ENCODE peak calls at places on chromosomes 12 and 14, in eight cellular contexts. G is breast epithelium, A is fibroblast of pulmonary artery, E is GM12878, K is activated B cell treated with CpG ODN at 0.5 μM for 24 hours, B is dorsolateral prefrontal cortex, H is HFFc6, Z is heart right ventricle. L is an unnamed sample.

GRCh38 chr12:5794156-5794555 is 150.9 kb downstream of the ANO2 start:
- DNase-seq in G (no peak), A (no peak), E (no peak), K (no peak), B (no peak), H (no peak), Z (peak), L (no peak)

GRCh38 chr12:77324763-77325468 is 259.5 kb upstream of the E2F7 start:
- DNase-seq in G (peak), A (peak), E (no peak), K (no peak), B (peak), H (peak), Z (peak), L (peak)

GRCh38 chr14:25001096-25001982 is 48.6 kb downstream of the STXBP6 start:
- DNase-seq in G (no peak), A (peak), E (no peak), K (no peak), B (no peak), H (peak), Z (no peak), L (no peak)

GRCh38 chr12:54191126-54191525 is 2.3 kb upstream of the SMUG1 start:
- DNase-seq in G (no peak), A (no peak), E (no peak), K (no peak), B (no peak), H (no peak), Z (no peak), L (no peak)

GRCh38 chr12:106178582-106178981 is 39.8 kb upstream of the NUAK1 start:
- DNase-seq in G (no peak), A (no peak), E (no peak), K (no peak), B (no peak), H (no peak), Z (no peak), L (no peak)

GRCh38 chr12:56629459-56630179 is 507 bp downstream of the BAZ2A start:
- DNase-seq in G (no peak), A (no peak), E (no peak), K (peak), B (no peak), H (no peak), Z (peak), L (peak)

GRCh38 chr14:81446279-81447007 is 46.3 kb upstream of the STON2 start:
- DNase-seq in G (no peak), A (no peak), E (no peak), K (no peak), B (no peak), H (no peak), Z (no peak), L (no peak)

GRCh38 chr12:131035268-131035681 is 81.6 kb downstream of the ADGRD1 start:
- DNase-seq in G (no peak), A (no peak), E (no peak), K (no peak), B (no peak), H (no peak), Z (no peak), L (no peak)

GRCh38 chr14:55274760-55275159 is 3.5 kb downstream of the FBXO34 start:
- DNase-seq in G (no peak), A (peak), E (no peak), K (no peak), B (no peak), H (peak), Z (no peak), L (no peak)

GRCh38 chr14:39310071-39310470 is 76.4 kb downstream of the MIA2 start:
- DNase-seq in G (no peak), A (peak), E (no peak), K (no peak), B (no peak), H (no peak), Z (no peak), L (no peak)

GRCh38 chr14:103737432-103738045 is 21.9 kb downstream of the ZFYVE21 start:
- DNase-seq in G (peak), A (no peak), E (no peak), K (no peak), B (peak), H (no peak), Z (no peak), L (no peak)

GRCh38 chr12:125734137-125734536 is 668.9 kb downstream of the AACS start:
- DNase-seq in G (no peak), A (no peak), E (no peak), K (no peak), B (no peak), H (no peak), Z (no peak), L (peak)

GRCh38 chr12:69641546-69641945 is 30.8 kb upstream of the LRRC10 start:
- DNase-seq in G (no peak), A (no peak), E (no peak), K (no peak), B (no peak), H (no peak), Z (no peak), L (no peak)

GRCh38 chr12:1836854-1837411 is 16.6 kb downstream of the LRTM2 start:
- DNase-seq in G (peak), A (no peak), E (no peak), K (no peak), B (peak), H (no peak), Z (no peak), L (no peak)

GRCh38 chr14:30525833-30526232 is 33.1 kb upstream of the G2E3 start:
- DNase-seq in G (no peak), A (no peak), E (no peak), K (no peak), B (no peak), H (peak), Z (no peak), L (peak)

GRCh38 chr14:74258705-74259035 is 19.4 kb downstream of the VSX2 start:
- DNase-seq in G (no peak), A (no peak), E (no peak), K (no peak), B (no peak), H (no peak), Z (no peak), L (no peak)

GRCh38 chr12:54981796-54982195 is 2.8 kb downstream of the TESPA1 start:
- DNase-seq in G (no peak), A (no peak), E (no peak), K (no peak), B (no peak), H (no peak), Z (no peak), L (no peak)

GRCh38 chr14:99589651-99590530 is 14.1 kb downstream of the CCDC85C start:
- DNase-seq in G (no peak), A (no peak), E (no peak), K (no peak), B (no peak), H (no peak), Z (no peak), L (no peak)

GRCh38 chr12:130775953-130776856 is 60.1 kb upstream of the RIMBP2 start:
- DNase-seq in G (no peak), A (peak), E (no peak), K (no peak), B (peak), H (peak), Z (peak), L (peak)

GRCh38 chr14:83300454-83301064 is 1766.9 kb upstream of the SEL1L start:
- DNase-seq in G (no peak), A (peak), E (no peak), K (no peak), B (no peak), H (peak), Z (no peak), L (peak)

GRCh38 chr12:124125472-124125871 is 152.5 kb downstream of the ZNF664 start:
- DNase-seq in G (no peak), A (no peak), E (peak), K (no peak), B (no peak), H (no peak), Z (no peak), L (peak)

GRCh38 chr14:69539631-69540410 is 34.9 kb downstream of the CCDC177 start:
- DNase-seq in G (no peak), A (peak), E (no peak), K (no peak), B (no peak), H (peak), Z (peak), L (peak)

GRCh38 chr12:27449011-27449410 is 2.5 kb downstream of the SMCO2 start:
- DNase-seq in G (no peak), A (no peak), E (no peak), K (no peak), B (no peak), H (no peak), Z (no peak), L (no peak)

GRCh38 chr12:47909839-47910465 is 5.2 kb upstream of the VDR start:
- DNase-seq in G (no peak), A (no peak), E (no peak), K (no peak), B (no peak), H (no peak), Z (no peak), L (peak)

GRCh38 chr12:74119811-74120362 is 417.7 kb upstream of the ATXN7L3B start:
- DNase-seq in G (no peak), A (no peak), E (no peak), K (no peak), B (no peak), H (no peak), Z (no peak), L (peak)

GRCh38 chr12:123401753-123402683 is 18.1 kb downstream of the KMT5A start:
- DNase-seq in G (no peak), A (no peak), E (no peak), K (no peak), B (no peak), H (no peak), Z (no peak), L (no peak)

DNA sequence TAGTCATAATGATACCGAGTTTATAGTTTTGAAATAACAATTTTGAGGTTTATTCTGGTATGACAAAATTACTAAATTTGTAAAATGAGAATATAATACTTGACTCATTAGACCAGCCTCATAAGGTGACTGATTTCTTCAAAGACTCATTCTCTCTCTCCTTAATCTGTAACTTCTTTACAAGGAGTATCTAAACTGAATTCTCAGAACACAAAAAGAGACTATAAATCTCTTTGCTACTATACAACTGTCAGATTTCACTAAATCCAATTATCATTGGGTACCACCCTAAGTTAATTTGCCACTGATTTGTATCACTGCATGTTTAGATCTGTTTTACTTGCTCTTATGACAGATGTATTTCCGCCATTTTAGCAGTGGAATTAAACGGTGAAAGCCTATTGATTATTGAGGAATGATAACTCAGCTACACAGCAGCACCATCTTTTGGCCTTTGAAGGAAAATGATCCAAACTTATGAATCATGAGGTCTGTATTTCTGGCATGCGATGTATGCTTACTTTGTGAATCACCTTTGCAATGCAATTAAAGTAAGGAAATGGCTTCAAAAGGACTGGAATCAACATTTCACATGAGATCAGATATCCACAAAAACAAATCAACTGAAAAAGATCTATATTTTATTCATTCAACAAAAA is 161.2 kb downstream of the RERGL start:
- DNase-seq in G (no peak), A (peak), E (no peak), K (no peak), B (no peak), H (peak), Z (no peak), L (peak)
- TF ChIP-seq CTCF in G (no peak), A (no peak), E (no peak), K (no peak), B (peak), H (peak), Z (no peak), L (peak)

GRCh38 chr12:76080729-76081415 is 3.6 kb downstream of the NAP1L1 start:
- DNase-seq in G (no peak), A (no peak), E (no peak), K (no peak), B (no peak), H (no peak), Z (no peak), L (no peak)
- TF ChIP-seq CTCF in G (no peak), A (no peak), E (peak), K (no peak), B (no peak), H (peak), Z (no peak), L (no peak)

GRCh38 chr12:20196767-20197166 is 171.6 kb upstream of the PDE3A start:
- DNase-seq in G (no peak), A (no peak), E (no peak), K (no peak), B (no peak), H (no peak), Z (no peak), L (no peak)

GRCh38 chr12:20199780-20200179 is 168.6 kb upstream of the PDE3A start:
- DNase-seq in G (no peak), A (no peak), E (no peak), K (no peak), B (no peak), H (no peak), Z (no peak), L (no peak)

GRCh38 chr12:20189767-20190166 is 178.6 kb upstream of the PDE3A start:
- DNase-seq in G (no peak), A (no peak), E (no peak), K (no peak), B (no peak), H (no peak), Z (no peak), L (no peak)

GRCh38 chr12:20188930-20189653 is 179.2 kb upstream of the PDE3A start:
- DNase-seq in G (no peak), A (no peak), E (no peak), K (no peak), B (no peak), H (no peak), Z (no peak), L (no peak)

GRCh38 chr12:20194171-20194570 is 174.2 kb upstream of the PDE3A start:
- DNase-seq in G (no peak), A (peak), E (no peak), K (no peak), B (no peak), H (no peak), Z (no peak), L (peak)
- TF ChIP-seq CTCF in G (no peak), A (peak), E (no peak), K (no peak), B (no peak), H (no peak), Z (peak), L (no peak)

GRCh38 chr14:105023144-105023543 is 2.3 kb upstream of the CDCA4 start:
- DNase-seq in G (no peak), A (peak), E (no peak), K (no peak), B (no peak), H (no peak), Z (no peak), L (peak)

GRCh38 chr14:105020815-105021655 is at the start of gene CDCA4:
- DNase-seq in G (peak), A (peak), E (peak), K (peak), B (peak), H (peak), Z (peak), L (peak)

GRCh38 chr14:105019861-105020814 is 745 bp downstream of the CDCA4 start:
- DNase-seq in G (no peak), A (peak), E (no peak), K (no peak), B (no peak), H (no peak), Z (peak), L (peak)

GRCh38 chr14:105022276-105022670 is 1.4 kb upstream of the CDCA4 start:
- DNase-seq in G (no peak), A (no peak), E (no peak), K (no peak), B (no peak), H (no peak), Z (no peak), L (no peak)

GRCh38 chr14:105021656-105022275 is 883 bp upstream of the CDCA4 start:
- DNase-seq in G (no peak), A (peak), E (no peak), K (no peak), B (no peak), H (no peak), Z (no peak), L (peak)
- TF ChIP-seq CTCF in G (no peak), A (no peak), E (peak), K (no peak), B (no peak), H (peak), Z (no peak), L (no peak)

GRCh38 chr12:753401-754237 is 1.2 kb downstream of the WNK1 start:
- DNase-seq in G (peak), A (peak), E (no peak), K (peak), B (no peak), H (no peak), Z (peak), L (peak)
- TF ChIP-seq CTCF in G (peak), A (no peak), E (peak), K (no peak), B (no peak), H (peak), Z (no peak), L (no peak)

DNA sequence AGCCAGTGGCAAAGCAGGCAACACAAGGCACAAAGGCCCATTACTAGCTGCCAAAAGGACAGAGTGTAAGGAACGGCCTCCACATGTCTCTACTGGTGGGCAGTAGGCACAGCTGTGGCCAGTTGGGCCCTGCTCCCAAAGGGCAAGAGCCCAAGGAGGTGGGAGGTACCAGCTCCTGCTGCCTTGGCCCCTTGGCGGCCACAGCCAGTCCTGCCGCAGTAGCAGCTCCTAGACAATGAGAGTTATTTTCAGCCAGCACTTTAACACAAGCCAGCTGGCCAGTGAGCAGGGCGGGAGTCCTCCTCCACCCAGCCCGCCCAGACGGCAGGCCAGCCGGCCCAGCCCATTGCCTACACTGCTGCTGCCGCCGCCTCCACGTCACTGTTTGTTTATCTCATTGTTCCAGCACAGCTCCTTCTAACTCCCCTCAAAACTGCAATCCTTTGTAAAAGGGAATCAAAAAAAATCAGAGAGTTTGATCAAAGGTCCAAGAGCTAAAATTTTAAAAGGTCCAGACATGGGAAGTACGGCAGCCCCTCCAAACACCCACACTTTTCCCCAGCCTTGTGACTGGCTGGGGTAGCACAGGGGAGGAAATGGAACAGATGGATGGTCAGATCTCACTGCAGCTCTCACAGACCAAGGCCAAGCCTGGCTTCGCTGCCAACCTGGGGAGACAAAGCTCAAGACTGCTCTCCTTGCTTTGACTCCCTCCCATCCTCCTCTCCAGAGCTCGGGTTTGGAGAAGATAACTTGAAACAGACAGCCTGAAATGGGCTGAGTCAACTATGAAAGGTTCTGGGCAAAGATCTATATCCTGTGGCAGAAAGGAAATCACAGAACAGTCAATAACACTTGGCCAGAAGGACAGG is 33.5 kb downstream of the FMNL3 start:
- DNase-seq in G (peak), A (peak), E (no peak), K (no peak), B (peak), H (peak), Z (peak), L (no peak)
- TF ChIP-seq CTCF in G (peak), A (peak), E (no peak), K (no peak), B (peak), H (peak), Z (peak), L (no peak)

GRCh38 chr14:38197761-38198345 is 9.9 kb upstream of the SSTR1 start:
- DNase-seq in G (no peak), A (no peak), E (no peak), K (no peak), B (no peak), H (peak), Z (no peak), L (no peak)

GRCh38 chr14:38198425-38198824 is 9.3 kb upstream of the SSTR1 start:
- DNase-seq in G (no peak), A (no peak), E (no peak), K (no peak), B (no peak), H (no peak), Z (no peak), L (no peak)

GRCh38 chr14:38197001-38197760 is 10.5 kb upstream of the SSTR1 start:
- DNase-seq in G (no peak), A (peak), E (no peak), K (no peak), B (no peak), H (no peak), Z (no peak), L (peak)

GRCh38 chr14:38199768-38200167 is 7.9 kb upstream of the SSTR1 start:
- DNase-seq in G (no peak), A (peak), E (no peak), K (no peak), B (no peak), H (peak), Z (no peak), L (peak)

GRCh38 chr14:38199076-38199475 is 8.6 kb upstream of the SSTR1 start:
- DNase-seq in G (no peak), A (no peak), E (no peak), K (no peak), B (no peak), H (no peak), Z (no peak), L (no peak)
- TF ChIP-seq CTCF in G (no peak), A (no peak), E (no peak), K (no peak), B (no peak), H (no peak), Z (no peak), L (no peak)

GRCh38 chr12:52023976-52024688 is 17.4 kb downstream of the TAMALIN start:
- DNase-seq in G (no peak), A (no peak), E (no peak), K (no peak), B (no peak), H (no peak), Z (no peak), L (no peak)
- TF ChIP-seq CTCF in G (no peak), A (no peak), E (no peak), K (peak), B (peak), H (peak), Z (no peak), L (no peak)

L was measured in MCF 10A.